ENCODE peak calls at places on chromosome 4, in ten cellular contexts. S, W, V, G, N, F, U, M, D and K are unnamed samples.

GRCh38 chr4:102503301-102503746 is 2.2 kb downstream of the NFKB1 start:
- DNase-seq in F (no peak), S (no peak), D (no peak), U (peak), W (no peak), N (no peak), G (no peak), M (no peak), V (no peak), K (no peak)

GRCh38 chr4:88285235-88285505 is 809 bp upstream of the PPM1K start:
- DNase-seq in W (no peak), S (no peak), F (no peak), G (no peak), N (no peak), M (no peak), V (no peak), U (no peak), D (no peak), K (no peak)

GRCh38 chr4:81523672-81524436 is 52.1 kb upstream of the RASGEF1B start:
- DNase-seq in U (no peak), W (no peak), M (no peak), V (no peak), N (no peak), D (no peak), G (no peak), S (peak), F (no peak), K (no peak)

GRCh38 chr4:107283587-107284559 is 247.8 kb upstream of the DKK2 start:
- DNase-seq in S (no peak), W (no peak), N (no peak), V (peak), G (no peak), D (no peak), F (no peak), M (peak), U (no peak), K (peak)

GRCh38 chr4:39044364-39044946 is 12.2 kb upstream of the TMEM156 start:
- DNase-seq in N (peak), U (peak), W (peak), V (peak), M (peak), F (peak), S (peak), G (peak), D (peak), K (peak)

GRCh38 chr4:19945979-19946380 is 305.7 kb upstream of the SLIT2 start:
- DNase-seq in S (no peak), U (peak), M (peak), G (no peak), D (no peak), F (no peak), V (peak), W (no peak), N (no peak), K (no peak)

GRCh38 chr4:75654905-75655304 is 18.3 kb downstream of the G3BP2 start:
- DNase-seq in U (no peak), V (no peak), D (no peak), S (no peak), M (no peak), N (no peak), W (no peak), G (no peak), F (no peak), K (no peak)

GRCh38 chr4:144899393-144899792 is 198.6 kb downstream of the ANAPC10 start:
- DNase-seq in D (no peak), N (no peak), F (no peak), U (no peak), V (no peak), S (no peak), G (no peak), M (no peak), W (no peak), K (no peak)

GRCh38 chr4:128483816-128484215 is 196.2 kb upstream of the PGRMC2 start:
- DNase-seq in U (no peak), D (no peak), F (no peak), W (no peak), S (no peak), G (no peak), N (no peak), V (peak), M (peak), K (no peak)

GRCh38 chr4:2935762-2936743 is 27.2 kb downstream of the NOP14 start:
- DNase-seq in M (peak), W (peak), U (no peak), S (no peak), V (peak), F (peak), D (no peak), N (no peak), G (peak), K (no peak)

GRCh38 chr4:126466848-126467247 is 1152.1 kb downstream of the FAT4 start:
- DNase-seq in D (no peak), S (no peak), V (no peak), N (no peak), W (no peak), F (no peak), G (no peak), U (no peak), M (no peak), K (no peak)

GRCh38 chr4:15336410-15337184 is 91.2 kb upstream of the C1QTNF7 start:
- DNase-seq in M (peak), U (no peak), N (no peak), V (peak), G (no peak), W (no peak), D (no peak), F (no peak), S (no peak), K (no peak)

GRCh38 chr4:835148-836002 is 9.4 kb upstream of the CPLX1 start:
- DNase-seq in F (no peak), U (peak), D (peak), M (no peak), W (no peak), N (no peak), G (peak), S (no peak), V (no peak), K (no peak)

GRCh38 chr4:82710202-82710929 is 88.2 kb downstream of the SCD5 start:
- DNase-seq in W (no peak), G (no peak), S (no peak), M (peak), F (no peak), D (no peak), N (no peak), V (peak), U (no peak), K (peak)

GRCh38 chr4:1053080-1053661 is 41.7 kb downstream of the FGFRL1 start:
- DNase-seq in F (no peak), M (no peak), G (no peak), S (no peak), W (no peak), D (no peak), N (no peak), U (no peak), V (peak), K (no peak)

GRCh38 chr4:104727643-104728042 is 232.9 kb upstream of the CXXC4 start:
- DNase-seq in W (no peak), V (no peak), S (no peak), N (no peak), F (no peak), G (no peak), D (no peak), M (no peak), U (no peak), K (no peak)

GRCh38 chr4:37742149-37742548 is 56.0 kb upstream of the RELL1 start:
- DNase-seq in N (no peak), U (no peak), M (no peak), V (peak), D (no peak), F (no peak), W (no peak), G (no peak), S (no peak), K (no peak)

GRCh38 chr4:153074501-153075255 is 129.6 kb upstream of the TRIM2 start:
- DNase-seq in F (no peak), N (no peak), D (no peak), G (no peak), V (no peak), W (no peak), U (no peak), M (no peak), S (no peak), K (no peak)

GRCh38 chr4:15707363-15707715 is 4.5 kb downstream of the BST1 start:
- DNase-seq in F (no peak), M (no peak), U (no peak), D (no peak), W (no peak), V (no peak), G (no peak), S (no peak), N (no peak), K (no peak)

GRCh38 chr4:76709454-76709853 is 188.5 kb downstream of the SOWAHB start:
- DNase-seq in G (no peak), D (no peak), M (peak), S (no peak), U (no peak), V (peak), F (no peak), W (no peak), N (no peak), K (no peak)

GRCh38 chr4:52751349-52751911 is at the start of gene ERVMER34-1:
- DNase-seq in M (peak), V (peak), N (peak), G (peak), W (no peak), U (no peak), F (no peak), D (peak), S (no peak), K (peak)

GRCh38 chr4:73178389-73178788 is 80.2 kb downstream of the ANKRD17 start:
- DNase-seq in M (no peak), N (no peak), G (no peak), S (no peak), U (no peak), D (no peak), V (no peak), F (no peak), W (no peak), K (no peak)

GRCh38 chr4:173121044-173121685 is 47.4 kb upstream of the GALNT7 start:
- DNase-seq in M (peak), V (peak), W (no peak), N (no peak), S (no peak), G (no peak), U (peak), D (no peak), F (no peak), K (no peak)

GRCh38 chr4:47705326-47705981 is 132.4 kb downstream of the CORIN start:
- DNase-seq in F (no peak), U (peak), M (peak), V (peak), G (no peak), S (peak), W (no peak), N (no peak), D (no peak), K (peak)

GRCh38 chr4:19689511-19689910 is 562.2 kb upstream of the SLIT2 start:
- DNase-seq in F (no peak), G (no peak), D (no peak), M (peak), U (no peak), V (peak), W (no peak), S (no peak), N (no peak), K (no peak)

GRCh38 chr4:139461022-139461421 is 7.1 kb downstream of the RAB33B start:
- DNase-seq in D (no peak), G (no peak), W (no peak), V (peak), F (no peak), M (no peak), U (no peak), N (no peak), S (no peak), K (no peak)

GRCh38 chr4:27931584-27931983 is 1070.9 kb downstream of the STIM2 start:
- DNase-seq in M (no peak), S (no peak), W (no peak), V (no peak), U (no peak), D (no peak), N (no peak), F (no peak), G (no peak), K (no peak)

GRCh38 chr4:153518637-153519384 is 52.7 kb downstream of the TMEM131L start:
- DNase-seq in G (no peak), W (no peak), F (no peak), M (no peak), S (no peak), N (no peak), D (no peak), U (no peak), V (no peak), K (no peak)

GRCh38 chr4:113449407-113449974 is 312.0 kb downstream of the CAMK2D start:
- DNase-seq in D (no peak), N (no peak), F (no peak), S (no peak), G (no peak), W (no peak), V (no peak), U (no peak), M (no peak), K (no peak)

GRCh38 chr4:69878250-69878649 is 18.3 kb upstream of the SULT1E1 start:
- DNase-seq in S (no peak), V (no peak), D (no peak), U (no peak), F (no peak), N (no peak), M (no peak), G (no peak), W (no peak), K (no peak)

GRCh38 chr4:76950846-76951321 is 1.3 kb downstream of the SEPTIN11 start:
- DNase-seq in U (peak), V (peak), N (peak), W (no peak), S (no peak), G (peak), M (peak), D (no peak), F (no peak), K (peak)